ENCODE peak calls at places on chromosome 11, in four cellular contexts. V, N, E and P are unnamed samples.

GRCh38 chr11:84260862-84261261 is 974.7 kb upstream of the CCDC90B start:
- DNase-seq in V (no peak), N (no peak), E (no peak), P (no peak)

GRCh38 chr11:113404859-113405430 is 17.4 kb downstream of the ANKK1 start:
- DNase-seq in V (no peak), N (no peak), E (no peak), P (no peak)

GRCh38 chr11:122340607-122341006 is 224.6 kb upstream of the BLID start:
- DNase-seq in V (no peak), N (no peak), E (no peak), P (no peak)

GRCh38 chr11:114111369-114112042 is 52.0 kb downstream of the ZBTB16 start:
- DNase-seq in V (no peak), N (no peak), E (peak), P (no peak)

GRCh38 chr11:1878134-1879031 is 13.3 kb downstream of the PRR33 start:
- DNase-seq in V (no peak), N (no peak), E (no peak), P (no peak)

GRCh38 chr11:862028-862703 is 19.5 kb downstream of the TSPAN4 start:
- DNase-seq in V (no peak), N (no peak), E (no peak), P (no peak)

GRCh38 chr11:38323961-38324761 is 1726.1 kb upstream of the RAG2 start:
- DNase-seq in V (no peak), N (no peak), E (no peak), P (no peak)

GRCh38 chr11:68741536-68741935 is 9.8 kb downstream of the TESMIN start:
- DNase-seq in V (no peak), N (no peak), E (peak), P (no peak)

GRCh38 chr11:12889243-12889642 is 119.9 kb upstream of the RASSF10 start:
- DNase-seq in V (no peak), N (no peak), E (peak), P (no peak)

GRCh38 chr11:118108513-118108912 is 21.8 kb upstream of the SMIM35 start:
- DNase-seq in V (no peak), N (no peak), E (no peak), P (no peak)

GRCh38 chr11:19672591-19673206 is 39.9 kb upstream of the NAV2 start:
- DNase-seq in V (no peak), N (no peak), E (no peak), P (no peak)

GRCh38 chr11:6319879-6320410 is 356 bp downstream of the CAVIN3 start:
- DNase-seq in V (no peak), N (no peak), E (peak), P (no peak)

GRCh38 chr11:71120346-71120963 is 131.9 kb downstream of the SHANK2 start:
- DNase-seq in V (peak), N (no peak), E (no peak), P (no peak)

GRCh38 chr11:132496341-132496740 is 1036.0 kb downstream of the OPCML start:
- DNase-seq in V (no peak), N (no peak), E (peak), P (no peak)

GRCh38 chr11:67583319-67584204 is at the start of gene GSTP1:
- DNase-seq in V (peak), N (peak), E (peak), P (no peak)

GRCh38 chr11:10673476-10674062 is 20.0 kb downstream of the IRAG1 start:
- DNase-seq in V (no peak), N (no peak), E (no peak), P (no peak)

GRCh38 chr11:6667733-6668374 is 12.2 kb upstream of the DCHS1 start:
- DNase-seq in V (no peak), N (peak), E (peak), P (no peak)

GRCh38 chr11:118918128-118918685 is 7.5 kb downstream of the BCL9L start:
- DNase-seq in V (peak), N (no peak), E (peak), P (no peak)

GRCh38 chr11:118988280-118988679 is 9.7 kb upstream of the CENATAC start:
- DNase-seq in V (peak), N (no peak), E (no peak), P (no peak)

GRCh38 chr11:102780491-102780918 is at the start of gene MMP10:
- DNase-seq in V (no peak), N (no peak), E (peak), P (no peak)

GRCh38 chr11:111978028-111978771 is 41.1 kb downstream of the DIXDC1 start:
- DNase-seq in V (no peak), N (no peak), E (peak), P (no peak)

GRCh38 chr11:1884123-1884415 is 7.6 kb downstream of the PRR33 start:
- DNase-seq in V (no peak), N (no peak), E (no peak), P (no peak)

GRCh38 chr11:31830406-31830805 is 19.3 kb upstream of the PAX6 start:
- DNase-seq in V (no peak), N (no peak), E (no peak), P (no peak)

GRCh38 chr11:65379698-65380459 is 2.6 kb downstream of the SLC25A45 start:
- DNase-seq in V (no peak), N (no peak), E (no peak), P (no peak)

GRCh38 chr11:84628871-84629625 is 998.1 kb downstream of the DLG2 start:
- DNase-seq in V (no peak), N (no peak), E (no peak), P (no peak)

GRCh38 chr11:10875430-10876021 is 17.7 kb upstream of the ZBED5 start:
- DNase-seq in V (peak), N (no peak), E (no peak), P (no peak)

GRCh38 chr11:75380716-75381420 is 18.4 kb upstream of the RPS3 start:
- DNase-seq in V (peak), N (no peak), E (no peak), P (no peak)

GRCh38 chr11:103927535-103927934 is 108.9 kb upstream of the DDI1 start:
- DNase-seq in V (peak), N (no peak), E (no peak), P (no peak)

GRCh38 chr11:49377978-49378377 is 169.6 kb upstream of the FOLH1 start:
- DNase-seq in V (no peak), N (no peak), E (no peak), P (no peak)

GRCh38 chr11:44361883-44362282 is 51.9 kb upstream of the ALX4 start:
- DNase-seq in V (no peak), N (no peak), E (no peak), P (no peak)

GRCh38 chr11:115409116-115409663 is 95.0 kb downstream of the CADM1 start:
- DNase-seq in V (no peak), N (no peak), E (no peak), P (no peak)

GRCh38 chr11:62788991-62789390 is 1.8 kb downstream of the TMEM179B start:
- DNase-seq in V (no peak), N (no peak), E (no peak), P (no peak)

GRCh38 chr11:30801357-30801756 is 215.2 kb upstream of the MPPED2 start:
- DNase-seq in V (no peak), N (no peak), E (no peak), P (no peak)

GRCh38 chr11:27514558-27514957 is 8.0 kb upstream of the LIN7C start:
- DNase-seq in V (no peak), N (no peak), E (no peak), P (no peak)

GRCh38 chr11:71372693-71373657 is 75.2 kb downstream of the DHCR7 start:
- DNase-seq in V (no peak), N (no peak), E (peak), P (peak)

GRCh38 chr11:118241191-118242098 is 10.7 kb downstream of the MPZL3 start:
- DNase-seq in V (peak), N (peak), E (no peak), P (no peak)

GRCh38 chr11:71186861-71187260 is 65.5 kb downstream of the SHANK2 start:
- DNase-seq in V (no peak), N (no peak), E (no peak), P (no peak)

GRCh38 chr11:17153759-17154158 is 54.0 kb downstream of the PIK3C2A start:
- DNase-seq in V (no peak), N (no peak), E (no peak), P (no peak)

GRCh38 chr11:17157773-17158172 is 50.0 kb downstream of the PIK3C2A start:
- DNase-seq in V (no peak), N (no peak), E (no peak), P (no peak)

GRCh38 chr11:17152306-17152705 is 55.5 kb downstream of the PIK3C2A start:
- DNase-seq in V (no peak), N (no peak), E (no peak), P (no peak)

GRCh38 chr11:17156283-17156682 is 51.5 kb downstream of the PIK3C2A start:
- DNase-seq in V (no peak), N (no peak), E (no peak), P (no peak)

DNA sequence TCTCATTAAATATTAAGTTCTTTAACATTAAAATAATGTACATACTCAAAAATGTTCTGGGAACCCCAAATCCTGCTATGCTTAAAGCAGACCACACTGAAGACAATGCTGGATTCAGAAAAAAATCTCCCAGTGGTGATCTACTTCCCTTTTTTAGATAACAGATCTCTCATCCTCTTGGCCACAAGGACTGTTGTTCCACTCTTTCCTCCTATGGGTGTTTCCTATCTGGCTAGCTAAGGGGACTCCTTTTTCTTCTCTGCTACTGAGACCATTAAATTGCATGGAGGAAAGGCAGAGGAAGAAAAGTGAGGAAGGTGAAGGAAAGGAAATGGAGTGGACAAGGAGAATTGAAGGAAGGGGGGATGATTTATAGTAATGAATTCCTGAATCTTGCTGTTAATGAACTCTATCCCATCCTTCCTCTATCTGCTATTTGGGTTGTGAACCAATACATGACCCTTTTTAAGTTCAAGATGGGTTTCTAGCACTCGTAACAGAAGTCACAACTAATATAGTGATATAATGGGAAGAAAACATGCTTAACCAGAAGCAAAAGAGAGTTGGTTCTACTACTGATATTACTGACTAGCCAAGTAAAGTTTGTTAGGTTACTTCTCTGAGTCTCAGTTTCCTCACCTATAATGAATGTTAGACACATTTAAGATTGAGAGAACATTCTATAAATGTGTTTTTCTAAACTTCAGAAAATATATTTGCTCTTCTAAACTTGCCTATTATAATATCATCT is 53.2 kb downstream of the PIK3C2A start:
- DNase-seq in V (no peak), N (no peak), E (no peak), P (no peak)
- H3K27ac ChIP-seq in V (no peak), N (no peak), E (no peak), P (no peak)

DNA sequence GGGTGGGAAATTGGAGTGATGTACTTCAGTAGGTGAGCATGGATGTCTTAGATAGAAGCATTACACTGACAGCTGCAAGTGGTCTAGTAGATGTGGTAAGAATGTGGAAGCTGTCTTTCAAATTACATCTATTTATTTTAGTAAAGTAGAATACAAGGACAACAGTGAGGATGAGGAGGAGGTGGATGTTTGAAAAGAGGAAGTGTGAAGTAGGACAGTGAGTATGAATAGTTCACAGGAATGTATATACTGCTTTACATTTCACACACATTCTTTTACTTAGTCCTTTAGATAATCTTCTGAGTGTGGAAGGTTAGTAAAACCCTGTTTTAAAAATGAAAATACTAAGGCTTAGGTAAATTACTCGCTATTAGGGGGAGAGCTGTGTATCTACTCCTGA is 64.3 kb downstream of the HIPK3 start:
- DNase-seq in V (no peak), N (no peak), E (no peak), P (no peak)
- H3K27ac ChIP-seq in V (no peak), N (no peak), E (no peak), P (no peak)

GRCh38 chr11:130737041-130737830 is 179.0 kb downstream of the SNX19 start:
- DNase-seq in V (peak), N (no peak), E (peak), P (no peak)

GRCh38 chr11:130732476-130732875 is 183.8 kb downstream of the SNX19 start:
- DNase-seq in V (peak), N (no peak), E (peak), P (no peak)

GRCh38 chr11:130738618-130739017 is 177.7 kb downstream of the SNX19 start:
- DNase-seq in V (no peak), N (no peak), E (peak), P (no peak)

GRCh38 chr11:130740819-130741218 is 175.5 kb downstream of the SNX19 start:
- DNase-seq in V (peak), N (no peak), E (no peak), P (no peak)

GRCh38 chr11:130737866-130738431 is 178.3 kb downstream of the SNX19 start:
- DNase-seq in V (peak), N (no peak), E (peak), P (no peak)
- H3K27ac ChIP-seq in V (no peak), N (no peak), E (peak), P (no peak)

DNA sequence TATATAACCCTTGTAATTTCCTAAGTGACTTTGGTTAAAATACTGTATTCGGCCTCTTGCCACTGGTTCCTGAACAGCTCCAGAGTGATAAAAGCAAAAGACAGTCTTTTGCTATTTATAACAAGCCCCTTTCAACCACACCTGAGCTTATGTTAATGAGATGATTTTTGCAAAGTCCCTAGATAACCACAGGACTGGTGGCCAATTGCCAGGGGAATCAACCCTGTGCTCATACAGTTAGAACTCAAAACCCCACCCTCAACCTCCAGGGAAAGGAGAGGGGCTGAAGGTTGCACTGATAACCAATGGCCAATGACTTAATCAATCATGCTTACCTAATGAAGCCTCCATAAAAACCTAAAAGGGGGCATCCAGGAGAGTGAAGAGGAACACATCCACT is 77.9 kb downstream of the SIK3 start:
- DNase-seq in V (no peak), N (no peak), E (no peak), P (no peak)
- H3K27ac ChIP-seq in V (no peak), N (no peak), E (no peak), P (no peak)

DNA sequence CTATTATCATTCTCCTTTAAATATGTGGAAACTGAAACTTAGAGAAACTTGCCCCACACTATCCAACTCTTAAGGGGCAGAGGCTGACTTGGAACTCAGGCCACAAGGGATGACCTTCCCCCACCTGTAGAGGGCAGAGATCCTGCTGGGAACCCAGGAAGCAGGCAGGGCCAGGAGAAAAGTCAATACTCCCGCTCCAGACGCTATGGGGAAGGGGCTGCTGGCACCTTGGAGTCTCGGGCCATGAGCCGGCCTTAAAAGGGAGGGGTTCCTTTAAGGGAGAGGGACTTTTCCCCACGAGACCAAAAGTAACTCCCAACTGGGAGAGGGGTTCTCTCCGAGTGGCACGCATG is 620 bp upstream of the ANO5 start:
- DNase-seq in V (no peak), N (no peak), E (no peak), P (no peak)
- H3K27ac ChIP-seq in V (no peak), N (no peak), E (no peak), P (no peak)

GRCh38 chr11:48095779-48096470 is 115.6 kb downstream of the PTPRJ start:
- DNase-seq in V (no peak), N (no peak), E (no peak), P (no peak)
- H3K27ac ChIP-seq in V (no peak), N (no peak), E (no peak), P (peak)

GRCh38 chr11:94853836-94854235 is 85.7 kb downstream of the AMOTL1 start:
- DNase-seq in V (no peak), N (no peak), E (no peak), P (no peak)
- H3K27ac ChIP-seq in V (no peak), N (no peak), E (no peak), P (no peak)

GRCh38 chr11:9266132-9266736 is 1.1 kb upstream of the DENND5A start:
- DNase-seq in V (no peak), N (no peak), E (no peak), P (no peak)
- H3K27ac ChIP-seq in V (no peak), N (no peak), E (no peak), P (peak)

DNA sequence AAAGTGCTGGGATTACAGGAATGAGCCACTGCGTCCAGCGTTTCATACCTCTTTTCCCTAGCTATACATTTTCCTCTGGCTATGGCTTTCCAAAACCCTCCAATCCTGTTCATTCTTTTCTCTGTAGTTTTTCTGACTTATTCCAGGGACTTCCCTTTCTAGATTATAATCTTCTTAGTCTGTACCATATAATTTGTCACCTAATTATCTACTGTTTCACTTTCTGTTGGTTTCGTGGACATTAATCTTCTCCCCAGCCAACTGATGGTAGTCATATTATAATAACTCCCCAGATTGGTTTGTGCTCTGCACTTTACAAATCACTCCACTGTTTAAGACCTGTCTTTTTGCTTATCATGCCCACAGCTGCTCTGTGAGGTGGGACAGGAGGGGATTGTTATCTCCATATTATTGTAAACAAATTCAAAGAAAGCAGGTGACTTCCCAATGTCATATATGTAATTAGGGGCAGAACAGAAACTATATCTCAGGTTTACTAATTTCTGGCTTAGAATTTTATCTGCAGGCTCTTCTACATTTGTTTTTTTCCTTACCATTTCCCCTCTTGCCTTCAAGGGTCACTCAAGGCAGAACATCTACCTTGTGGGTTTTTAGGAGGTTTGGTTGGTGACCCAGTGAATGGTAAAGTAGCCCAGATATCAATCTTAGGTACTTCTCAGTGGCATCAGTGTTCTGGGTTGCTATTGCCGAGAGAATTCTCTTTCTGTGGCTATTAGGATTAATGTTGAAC is 23.9 kb downstream of the STIM1 start:
- DNase-seq in V (no peak), N (no peak), E (no peak), P (no peak)
- H3K27ac ChIP-seq in V (no peak), N (no peak), E (no peak), P (peak)